ENCODE peak calls at places on chromosome X, in ten cellular contexts. R, P, F, D, E, K, S, W, Y and A are unnamed samples.

GRCh38 chrX:6026980-6027379 is 201.7 kb downstream of the NLGN4X start:
- DNase-seq in D (no peak), S (peak; percentile 10), K (no peak), Y (no peak), W (no peak), F (no peak), E (no peak), P (no peak), R (no peak), A (no peak)

GRCh38 chrX:72630185-72630584 is 57.5 kb upstream of the HDAC8 start:
- DNase-seq in S (no peak), W (no peak), K (no peak), R (no peak), Y (no peak), D (no peak), F (no peak), E (no peak), P (no peak), A (no peak)

GRCh38 chrX:63746278-63746677 is 38.7 kb downstream of the ARHGEF9 start:
- DNase-seq in W (no peak), P (no peak), E (peak; percentile 23), K (no peak), R (no peak), F (no peak), Y (no peak), D (no peak), S (no peak), A (no peak)

GRCh38 chrX:14851526-14851925 is 21.3 kb downstream of the FANCB start:
- DNase-seq in W (no peak), F (no peak), E (no peak), S (no peak), K (no peak), R (no peak), P (no peak), Y (no peak), D (no peak), A (no peak)

GRCh38 chrX:37580080-37580479 is 8.6 kb downstream of the LANCL3 start:
- DNase-seq in R (no peak), P (no peak), Y (no peak), K (no peak), E (no peak), S (no peak), F (no peak), W (no peak), D (no peak), A (no peak)

GRCh38 chrX:42128020-42128419 is 204.7 kb upstream of the CASK start:
- DNase-seq in S (no peak), W (no peak), D (no peak), K (no peak), Y (no peak), R (no peak), F (no peak), P (no peak), E (no peak), A (no peak)

GRCh38 chrX:23246001-23246400 is 88.6 kb upstream of the PTCHD1 start:
- DNase-seq in D (no peak), F (no peak), Y (no peak), S (peak; percentile 82), R (no peak), K (no peak), P (no peak), W (no peak), E (peak; percentile 11), A (no peak)

GRCh38 chrX:50801135-50801534 is 12.9 kb downstream of the SHROOM4 start:
- DNase-seq in W (no peak), P (peak; percentile 32), R (no peak), F (no peak), D (no peak), K (no peak), E (no peak), S (no peak), Y (no peak), A (no peak)

GRCh38 chrX:119606508-119607389 is 525 bp upstream of the NKRF start:
- DNase-seq in D (no peak), W (peak; percentile 49), Y (no peak), E (no peak), F (no peak), K (no peak), S (peak; percentile 39), R (no peak), P (no peak), A (no peak)

GRCh38 chrX:129779086-129779672 is 570 bp upstream of the SASH3 start:
- DNase-seq in E (no peak), W (no peak), F (no peak), D (no peak), R (no peak), Y (no peak), K (no peak), S (no peak), P (no peak), A (no peak)

DNA sequence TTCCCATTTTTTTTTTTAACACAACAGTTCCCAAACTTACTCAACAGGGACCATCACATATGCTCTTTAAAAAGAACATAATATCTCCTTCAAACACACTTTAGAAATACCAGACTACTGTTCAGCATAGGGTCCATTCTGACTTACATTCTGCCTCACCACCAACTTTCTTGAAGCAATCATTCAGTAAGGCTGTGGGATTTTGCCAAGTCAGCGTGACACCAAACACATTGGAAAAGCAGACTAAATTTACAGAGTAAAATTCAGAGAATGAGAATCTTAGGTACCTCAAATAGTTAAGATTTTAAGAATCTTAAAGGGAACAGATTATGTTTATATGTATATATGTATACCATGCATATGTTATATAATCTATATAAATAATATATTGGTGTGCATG is 7.2 kb upstream of the PUDP start:
- DNase-seq in W (no peak), D (no peak), F (no peak), Y (no peak), K (no peak), P (no peak), S (no peak), R (no peak), E (no peak), A (no peak)
- H3K27ac ChIP-seq in W (no peak overlapping the region), D (no peak overlapping the region), F (no peak overlapping the region), Y (no peak overlapping the region), K (no peak overlapping the region), P (no peak overlapping the region), S (no peak overlapping the region), R (no peak overlapping the region), E (no peak overlapping the region), A (no peak overlapping the region)

GRCh38 chrX:13028871-13029336 is 15.5 kb downstream of the FAM9C start:
- DNase-seq in W (no peak), D (no peak), P (no peak), R (peak; percentile 57), F (no peak), K (no peak), E (peak; percentile 23), Y (no peak), S (peak; percentile 55), A (no peak)

GRCh38 chrX:13022926-13023325 is 21.5 kb downstream of the FAM9C start:
- DNase-seq in F (no peak), W (no peak), D (no peak), P (no peak), K (no peak), E (no peak), R (no peak), Y (no peak), S (peak; percentile 29), A (no peak)

GRCh38 chrX:13024911-13025454 is 19.4 kb downstream of the FAM9C start:
- DNase-seq in R (no peak), P (no peak), D (no peak), F (no peak), W (no peak), K (no peak), S (no peak), E (no peak), Y (no peak), A (no peak)

GRCh38 chrX:13026877-13027652 is 17.4 kb downstream of the FAM9C start:
- DNase-seq in K (no peak), S (no peak), D (no peak), W (no peak), Y (no peak), F (no peak), E (no peak), R (no peak), P (no peak), A (no peak)

GRCh38 chrX:13023526-13024469 is 20.6 kb downstream of the FAM9C start:
- DNase-seq in D (no peak), Y (no peak), P (no peak), W (no peak), S (no peak), E (no peak), R (peak; percentile 33), K (no peak), F (no peak), A (no peak)
- H3K4me3 ChIP-seq in D (no peak overlapping the region), Y (no peak overlapping the region), P (no peak overlapping the region), W (no peak overlapping the region), S (no peak overlapping the region), E (no peak overlapping the region), R (no peak overlapping the region), K (no peak overlapping the region), F (no peak overlapping the region), A (no peak overlapping the region)

GRCh38 chrX:40005290-40006011 is 92.3 kb downstream of the BCOR start:
- DNase-seq in P (no peak), W (no peak), K (no peak), Y (peak; percentile 30), F (no peak), E (no peak), R (no peak), D (no peak), S (no peak), A (peak; percentile 14)

GRCh38 chrX:40003071-40003981 is 94.4 kb downstream of the BCOR start:
- DNase-seq in E (no peak), Y (no peak), P (no peak), K (no peak), R (no peak), F (no peak), D (no peak), S (no peak), W (peak; percentile 17), A (no peak)

GRCh38 chrX:40003982-40004535 is 93.7 kb downstream of the BCOR start:
- DNase-seq in E (no peak), K (no peak), P (no peak), D (no peak), W (no peak), Y (no peak), S (no peak), F (no peak), R (no peak), A (no peak)

GRCh38 chrX:40006025-40007017 is 91.4 kb downstream of the BCOR start:
- DNase-seq in P (peak; percentile 62), W (no peak), K (peak; percentile 60), F (no peak), S (peak; percentile 16), Y (peak; percentile 74), R (peak; percentile 67), E (no peak), D (no peak), A (peak; percentile 56)

DNA sequence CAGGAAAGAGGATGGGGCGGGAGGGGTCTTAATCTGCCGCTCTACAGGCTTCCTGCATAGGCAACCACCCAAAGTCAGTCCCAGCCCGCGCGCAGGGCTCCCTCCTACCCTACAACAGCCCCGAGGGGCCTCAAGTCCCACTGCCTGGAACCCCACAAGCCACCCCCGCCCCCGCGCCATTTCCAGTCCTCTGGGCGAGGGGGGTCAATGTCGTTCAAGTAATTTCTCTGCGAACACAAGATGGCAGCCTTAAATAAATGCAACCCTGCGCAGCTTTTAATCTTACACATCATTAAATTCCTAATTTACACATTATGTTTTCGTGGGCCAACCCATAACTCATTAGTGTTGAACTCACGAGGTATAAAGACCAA is 92.9 kb downstream of the BCOR start:
- DNase-seq in R (no peak), W (no peak), E (no peak), D (no peak), Y (no peak), P (no peak), F (no peak), K (no peak), S (no peak), A (no peak)
- H3K27ac ChIP-seq in R (no peak overlapping the region), W (no peak overlapping the region), E (no peak overlapping the region), D (no peak overlapping the region), Y (no peak overlapping the region), P (no peak overlapping the region), F (no peak overlapping the region), K (no peak overlapping the region), S (no peak overlapping the region), A (no peak overlapping the region)

GRCh38 chrX:35090801-35091200 is 148.2 kb downstream of the FAM47B start:
- DNase-seq in R (no peak), K (no peak), S (no peak), F (no peak), P (no peak), E (no peak), Y (no peak), D (no peak), W (peak; percentile 55), A (no peak)
- H3K4me3 ChIP-seq in R (no peak overlapping the region), K (no peak overlapping the region), S (no peak overlapping the region), F (no peak overlapping the region), P (no peak overlapping the region), E (no peak overlapping the region), Y (no peak overlapping the region), D (no peak overlapping the region), W (no peak overlapping the region), A (no peak overlapping the region)